ENCODE peak calls at places on chromosomes 16 and 17, in five cellular contexts. X, E, V, Q and Y are unnamed samples.

GRCh38 chr16:24668481-24669001 is 60.9 kb upstream of the TNRC6A start:
- DNase-seq in X (peak; percentile 34), E (no peak), V (peak; percentile 4), Q (no peak), Y (no peak)

GRCh38 chr16:27108051-27108770 is 41.5 kb downstream of the C16orf82 start:
- DNase-seq in Q (no peak), E (no peak), V (no peak), X (no peak), Y (no peak)

GRCh38 chr17:76843703-76844484 is 24.3 kb upstream of the MGAT5B start:
- DNase-seq in E (no peak), Q (no peak), X (no peak), V (no peak), Y (no peak)

GRCh38 chr17:80981062-80981902 is 10.4 kb upstream of the CHMP6 start:
- DNase-seq in X (no peak), Q (no peak), E (peak; percentile 82), V (no peak), Y (no peak)

GRCh38 chr17:69773081-69773480 is 301.9 kb upstream of the KCNJ16 start:
- DNase-seq in X (no peak), Q (no peak), E (no peak), V (no peak), Y (no peak)

GRCh38 chr16:23302045-23302956 is at the start of gene SCNN1B:
- DNase-seq in X (no peak), V (no peak), E (no peak), Q (no peak), Y (no peak)

GRCh38 chr17:80449194-80449929 is 27.0 kb downstream of the NPTX1 start:
- DNase-seq in V (no peak), E (no peak), X (no peak), Q (no peak), Y (no peak)

GRCh38 chr16:2842340-2843000 is 12.4 kb downstream of the ZG16B start:
- DNase-seq in X (no peak), V (no peak), Q (no peak), E (peak; percentile 89), Y (peak; percentile 34)

GRCh38 chr16:89563639-89564392 is 3.3 kb downstream of the RPL13 start:
- DNase-seq in E (no peak), V (no peak), X (no peak), Q (no peak), Y (no peak)